ENCODE peak calls at places on chromosomes 5 and 9, in seven cellular contexts. C, O, R, Q, V, E and M are unnamed samples.

GRCh38 chr5:109690456-109691247 is 925 bp downstream of the MAN2A1 start:
- DNase-seq in Q (peak; percentile 68), C (peak; percentile 63), V (peak; percentile 75), E (peak; percentile 56), R (peak; percentile 94), O (peak; percentile 94), M (peak; percentile 68)

GRCh38 chr9:111187376-111187775 is 142.6 kb downstream of the OR2K2 start:
- DNase-seq in R (no peak), V (peak; percentile 47), C (no peak), O (no peak), E (no peak), Q (no peak), M (no peak)

GRCh38 chr9:94938384-94938783 is 211.9 kb downstream of the AOPEP start:
- DNase-seq in E (no peak), O (no peak), V (no peak), R (no peak), C (no peak), Q (no peak), M (no peak)

GRCh38 chr9:33351547-33351946 is 50.8 kb downstream of the AQP7 start:
- DNase-seq in O (no peak), C (no peak), Q (no peak), R (no peak), V (no peak), E (no peak), M (no peak)

GRCh38 chr9:93126151-93126781 is 7.8 kb downstream of the NINJ1 start:
- DNase-seq in V (no peak), O (peak; percentile 74), C (no peak), Q (no peak), R (no peak), E (no peak), M (no peak)

GRCh38 chr5:59565551-59565950 is 328.0 kb downstream of the PDE4D start:
- DNase-seq in Q (no peak), O (no peak), E (no peak), V (no peak), R (no peak), C (no peak), M (peak; percentile 10)

GRCh38 chr9:115922441-115922840 is 231.2 kb upstream of the PAPPA start:
- DNase-seq in E (no peak), C (no peak), V (no peak), O (no peak), R (no peak), Q (no peak), M (no peak)

GRCh38 chr5:1171340-1171941 is 30.0 kb upstream of the SLC6A19 start:
- DNase-seq in R (peak; percentile 19), C (no peak), V (peak; percentile 4), O (peak; percentile 56), Q (no peak), E (no peak), M (no peak)